ENCODE peak calls at places on chromosome 20, in five cellular contexts. J is anterior cingulate cortex, G is GM04504, E is ACHN, N is endodermal cell. Z is an unnamed sample.

GRCh38 chr20:32472581-32473207 is 112.4 kb downstream of the NOL4L start:
- DNase-seq in E (no peak), G (no peak), N (no peak), J (no peak), Z (no peak)

GRCh38 chr20:34473262-34473883 is 42.8 kb upstream of the DYNLRB1 start:
- DNase-seq in G (no peak), E (peak; percentile 44), J (peak; percentile 42), N (peak; percentile 87), Z (no peak)

GRCh38 chr20:5397418-5397817 is 80.7 kb upstream of the PROKR2 start:
- DNase-seq in G (no peak), N (no peak), E (peak; percentile 59), J (no peak), Z (no peak)

GRCh38 chr20:39823239-39823638 is 861.1 kb downstream of the DHX35 start:
- DNase-seq in J (no peak), E (no peak), N (no peak), G (peak; percentile 88), Z (peak; percentile 35)

GRCh38 chr20:9769954-9770353 is 68.9 kb downstream of the PAK5 start:
- DNase-seq in G (no peak), E (no peak), N (no peak), J (no peak), Z (no peak)

GRCh38 chr20:22005535-22005934 is 300.1 kb downstream of the PAX1 start:
- DNase-seq in E (no peak), G (no peak), J (no peak), N (no peak), Z (no peak)

GRCh38 chr20:17822039-17822438 is 122.3 kb downstream of the BANF2 start:
- DNase-seq in E (no peak), G (peak; percentile 62), N (no peak), J (no peak), Z (no peak)

GRCh38 chr20:51276331-51276730 is 253.4 kb upstream of the KCNG1 start:
- DNase-seq in J (no peak), G (no peak), E (no peak), N (no peak), Z (no peak)

GRCh38 chr20:4649941-4650681 is 71.6 kb upstream of the PRND start:
- DNase-seq in G (no peak), E (no peak), N (no peak), J (no peak), Z (no peak)

GRCh38 chr20:64062276-64062595 is 762 bp upstream of the TCEA2 start:
- DNase-seq in E (no peak), J (no peak), G (no peak), N (no peak), Z (no peak)

GRCh38 chr20:41317536-41318270 is at the start of gene ZHX3:
- DNase-seq in E (peak; percentile 95), N (peak; percentile 98), J (peak; percentile 96), G (peak; percentile 93), Z (peak; percentile 91)

GRCh38 chr20:32509639-32510066 is 75.5 kb downstream of the NOL4L start:
- DNase-seq in E (no peak), J (no peak), N (peak; percentile 51), G (no peak), Z (no peak)

GRCh38 chr20:51752343-51752951 is 15.7 kb downstream of the ATP9A start:
- DNase-seq in E (peak; percentile 29), G (peak; percentile 68), N (no peak), J (no peak), Z (peak; percentile 32)

GRCh38 chr20:8255945-8256632 is 124.0 kb downstream of the PLCB1 start:
- DNase-seq in J (no peak), N (no peak), E (no peak), G (no peak), Z (no peak)

GRCh38 chr20:62852841-62853240 is 8.8 kb downstream of the TCFL5 start:
- DNase-seq in E (no peak), G (no peak), J (no peak), N (no peak), Z (no peak)

GRCh38 chr20:19633985-19634384 is 124.1 kb upstream of the RIN2 start:
- DNase-seq in N (peak; percentile 13), G (no peak), E (no peak), J (no peak), Z (no peak)

GRCh38 chr20:59385461-59385860 is 85.0 kb downstream of the EDN3 start:
- DNase-seq in G (no peak), J (no peak), N (peak; percentile 78), E (no peak), Z (no peak)

GRCh38 chr20:46022411-46023147 is 6.4 kb upstream of the SLC12A5 start:
- DNase-seq in N (peak; percentile 91), E (peak; percentile 49), J (peak; percentile 35), G (no peak), Z (peak; percentile 73)

GRCh38 chr20:4730782-4731181 is 9.1 kb downstream of the PRND start:
- DNase-seq in E (no peak), G (no peak), J (no peak), N (peak; percentile 59), Z (no peak)

GRCh38 chr20:30985386-30985785 is 272.1 kb upstream of the DEFB115 start:
- DNase-seq in G (no peak), E (no peak), J (no peak), N (peak; percentile 22), Z (no peak)

GRCh38 chr20:62936996-62937352 is 973 bp upstream of the GID8 start:
- DNase-seq in N (no peak), G (no peak), E (peak; percentile 44), J (no peak), Z (peak; percentile 36)